ENCODE peak calls at places on chromosomes 3 and 15, in seven cellular contexts. Z is WTC11, E is PC-3, R is right lobe of liver, L is NB4, W is BJ, C is RWPE1. F is an unnamed sample.

GRCh38 chr3:127373701-127374625 is 86.1 kb upstream of the PRR20G start:
- DNase-seq in Z (peak; percentile 79), E (peak; percentile 5), L (peak; percentile 32), R (no peak), W (no peak), C (no peak), F (peak; percentile 53)

GRCh38 chr3:10395671-10396070 is 74.8 kb upstream of the SEC13 start:
- DNase-seq in C (no peak), R (no peak), Z (no peak), E (peak; percentile 17), W (no peak), L (no peak), F (no peak)

GRCh38 chr15:88810449-88810848 is 7.2 kb downstream of the ACAN start:
- DNase-seq in W (no peak), Z (no peak), C (peak; percentile 39), E (peak; percentile 53), L (no peak), R (no peak), F (no peak)

GRCh38 chr3:101803152-101803782 is 24.3 kb downstream of the NXPE3 start:
- DNase-seq in C (peak; percentile 62), Z (no peak), W (no peak), L (peak; percentile 74), R (no peak), E (peak; percentile 85), F (peak; percentile 40)

GRCh38 chr3:5314897-5315296 is 127.4 kb downstream of the EDEM1 start:
- DNase-seq in Z (no peak), R (no peak), L (no peak), W (no peak), C (no peak), E (peak; percentile 38), F (no peak)

GRCh38 chr3:52019352-52020080 is 23.8 kb upstream of the RPL29 start:
- DNase-seq in W (no peak), L (peak; percentile 76), R (no peak), E (no peak), C (no peak), Z (no peak), F (no peak)

GRCh38 chr15:67194171-67195114 is 60.0 kb downstream of the AAGAB start:
- DNase-seq in E (no peak), L (no peak), R (no peak), Z (no peak), C (no peak), W (no peak), F (no peak)

GRCh38 chr3:145017959-145018358 is 1046.3 kb downstream of the DIPK2A start:
- DNase-seq in R (no peak), L (no peak), W (no peak), C (peak; percentile 8), Z (no peak), E (peak; percentile 58), F (no peak)

GRCh38 chr3:16658004-16658932 is 53.0 kb upstream of the DAZL start:
- DNase-seq in E (no peak), W (no peak), R (no peak), Z (peak; percentile 20), C (no peak), L (peak; percentile 8), F (no peak)

GRCh38 chr15:86555939-86556725 is 476.5 kb downstream of the AGBL1 start:
- DNase-seq in W (no peak), Z (no peak), R (no peak), C (peak; percentile 8), L (no peak), E (peak; percentile 19), F (no peak)

GRCh38 chr15:96294766-96295165 is 35.7 kb upstream of the NR2F2 start:
- DNase-seq in Z (no peak), W (no peak), R (no peak), L (no peak), E (no peak), C (no peak), F (no peak)

GRCh38 chr15:96296264-96296663 is 34.2 kb upstream of the NR2F2 start:
- DNase-seq in E (peak; percentile 85), L (no peak), R (no peak), W (no peak), Z (no peak), C (peak; percentile 44), F (no peak)

GRCh38 chr15:96297783-96298182 is 32.7 kb upstream of the NR2F2 start:
- DNase-seq in Z (no peak), R (no peak), E (no peak), W (no peak), L (no peak), C (no peak), F (no peak)

GRCh38 chr15:96290679-96291078 is 39.8 kb upstream of the NR2F2 start:
- DNase-seq in L (no peak), R (no peak), E (no peak), C (no peak), Z (no peak), W (no peak), F (no peak)

DNA sequence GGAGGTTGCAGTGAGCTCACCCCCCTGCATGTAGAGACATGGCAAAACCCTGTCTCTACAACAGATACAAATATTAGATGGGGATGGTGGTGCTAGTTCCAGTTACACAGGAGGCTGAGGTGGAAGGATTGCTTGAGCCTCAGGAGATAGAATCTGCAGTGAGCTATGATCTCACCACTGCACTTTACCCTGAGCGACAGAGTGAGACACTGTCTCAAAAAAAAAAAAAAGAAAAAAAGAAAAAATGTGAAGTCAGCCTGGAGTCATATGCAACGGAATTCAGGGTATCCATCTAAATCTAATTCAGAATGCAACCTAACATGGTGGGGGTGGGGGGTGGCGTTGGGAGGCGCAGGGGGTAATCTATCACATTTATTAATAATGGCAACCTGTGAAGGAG is 37.1 kb upstream of the NR2F2 start:
- DNase-seq in R (no peak), C (no peak), L (no peak), W (no peak), Z (no peak), E (no peak), F (no peak)
- TF ChIP-seq CTCF in R (no peak), C (no peak), L (no peak), W (no peak), Z (no peak), E (no peak), F (no peak)

GRCh38 chr3:119146578-119147375 is 812 bp downstream of the TEX55 start:
- DNase-seq in L (no peak), W (no peak), Z (no peak), E (no peak), C (no peak), R (no peak), F (no peak)

GRCh38 chr3:119148493-119149180 is 2.7 kb downstream of the TEX55 start:
- DNase-seq in W (no peak), Z (no peak), C (peak; percentile 13), E (peak; percentile 87), L (no peak), R (no peak), F (no peak)

GRCh38 chr3:119147494-119147893 is 1.5 kb downstream of the TEX55 start:
- DNase-seq in C (no peak), Z (no peak), W (no peak), L (no peak), R (no peak), E (no peak), F (no peak)

GRCh38 chr3:119145128-119145499 is 851 bp upstream of the TEX55 start:
- DNase-seq in R (no peak), Z (no peak), E (no peak), C (no peak), W (no peak), L (no peak), F (no peak)

DNA sequence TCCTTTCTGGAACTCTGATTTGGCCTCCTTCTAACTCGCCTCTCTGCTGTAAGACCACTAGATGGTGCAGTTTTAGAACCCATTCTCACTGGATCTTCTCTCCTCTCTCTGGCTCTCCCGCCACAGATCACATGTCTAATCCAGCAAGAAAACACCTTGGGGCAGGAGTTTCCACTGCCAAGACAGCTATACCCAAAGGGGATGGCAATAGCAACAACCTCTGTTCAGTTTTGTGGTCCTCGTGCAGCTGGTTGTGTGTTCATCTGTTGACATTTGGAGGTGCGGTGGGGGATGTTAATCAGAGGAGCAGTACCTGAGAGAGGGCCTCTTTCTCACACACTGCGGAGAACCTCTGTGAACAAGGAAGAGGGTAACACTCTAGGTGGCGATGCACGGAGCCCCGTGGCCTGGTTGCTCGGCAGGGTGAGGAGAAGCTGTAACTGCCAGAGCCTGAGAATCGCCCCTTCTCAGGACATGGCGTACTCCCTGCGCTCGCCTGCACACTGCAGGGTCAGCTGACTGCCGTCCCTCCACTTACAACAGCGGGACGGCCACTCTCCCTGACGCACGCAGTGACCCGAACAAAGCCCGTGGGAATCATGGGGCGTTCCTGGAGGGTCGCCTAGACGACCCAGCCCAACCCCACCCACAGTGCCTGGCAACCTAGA is at the start of gene TEX55:
- DNase-seq in W (no peak), R (no peak), Z (no peak), C (peak; percentile 64), L (peak; percentile 40), E (peak; percentile 87), F (no peak)
- TF ChIP-seq CTCF in W (peak; percentile 79), R (peak; percentile 58), Z (no peak), C (peak; percentile 61), L (peak; percentile 62), E (peak; percentile 94), F (no peak)

DNA sequence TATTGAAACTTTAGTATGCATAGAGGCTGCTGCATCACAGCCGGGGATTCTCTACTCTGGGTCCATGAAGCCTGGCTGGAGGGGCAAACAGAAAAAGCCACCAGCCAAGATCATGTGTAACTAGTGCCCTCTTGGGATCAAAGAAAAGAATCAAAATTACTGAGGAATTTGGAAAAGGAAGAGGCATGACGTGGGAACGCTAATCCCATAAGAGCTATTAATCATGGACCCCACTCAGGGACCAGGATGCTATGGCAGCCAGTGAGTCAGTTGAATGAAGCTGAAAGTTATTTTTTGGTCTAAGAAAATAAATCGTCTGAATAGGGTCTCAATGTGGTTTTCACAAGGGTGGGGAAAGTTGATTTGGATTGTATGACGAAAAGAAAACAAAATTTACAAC is 1165.1 kb downstream of the ROBO2 start:
- DNase-seq in C (peak; percentile 1), R (no peak), W (peak; percentile 9), L (no peak), Z (no peak), E (peak; percentile 82), F (no peak)
- TF ChIP-seq CTCF in C (no peak), R (peak; percentile 16), W (peak; percentile 20), L (no peak), Z (no peak), E (peak; percentile 77), F (no peak)

GRCh38 chr3:142366434-142366833 is 81.4 kb downstream of the XRN1 start:
- DNase-seq in W (no peak), E (peak; percentile 45), R (no peak), C (no peak), Z (no peak), L (peak; percentile 32), F (no peak)
- TF ChIP-seq CTCF in W (peak; percentile 17), E (peak; percentile 63), R (peak; percentile 41), C (peak; percentile 5), Z (peak; percentile 10), L (peak; percentile 10), F (peak; percentile 13)

GRCh38 chr3:110414851-110415250 is 656.8 kb upstream of the NECTIN3 start:
- DNase-seq in C (peak; percentile 64), E (peak; percentile 83), R (no peak), W (peak; percentile 35), Z (no peak), L (no peak), F (no peak)

GRCh38 chr3:110413807-110414748 is 657.5 kb upstream of the NECTIN3 start:
- DNase-seq in L (no peak), E (peak; percentile 70), Z (no peak), R (peak; percentile 73), C (peak; percentile 18), W (peak; percentile 62), F (no peak)

GRCh38 chr3:110419096-110419495 is 652.5 kb upstream of the NECTIN3 start:
- DNase-seq in E (peak; percentile 20), L (peak; percentile 12), Z (no peak), R (no peak), W (no peak), C (no peak), F (no peak)

GRCh38 chr3:110413291-110413690 is 658.3 kb upstream of the NECTIN3 start:
- DNase-seq in W (no peak), Z (no peak), R (no peak), C (no peak), E (no peak), L (no peak), F (no peak)
- TF ChIP-seq CTCF in W (no peak), Z (no peak), R (no peak), C (no peak), E (no peak), L (no peak), F (no peak)

F was measured in endothelial cell.